ENCODE peak calls at places on chromosome 15, in seven cellular contexts. One of them, this sample, is unnamed.

GRCh38 chr15:72141171-72142084 is 23.2 kb downstream of the SENP8 start:
- DNase-seq in coronary artery: no peak
- DNase-seq in RCC 7860: no peak
- DNase-seq in uterus: no peak
- DNase-seq in IMR-90: no peak
- DNase-seq in AG08396: no peak
- DNase-seq in A549: no peak
- DNase-seq in this sample: no peak

GRCh38 chr15:40310001-40310959 is 2.5 kb upstream of the PLCB2 start:
- DNase-seq in coronary artery: no peak
- DNase-seq in RCC 7860: no peak
- DNase-seq in uterus: no peak
- DNase-seq in IMR-90: peak; percentile 33
- DNase-seq in AG08396: peak; percentile 61
- DNase-seq in A549: peak; percentile 45
- DNase-seq in this sample: peak; percentile 55

GRCh38 chr15:70196314-70197291 is 98.9 kb upstream of the TLE3 start:
- DNase-seq in coronary artery: no peak
- DNase-seq in RCC 7860: peak; percentile 89
- DNase-seq in uterus: peak; percentile 40
- DNase-seq in IMR-90: peak; percentile 88
- DNase-seq in AG08396: no peak
- DNase-seq in A549: no peak
- DNase-seq in this sample: peak; percentile 86

GRCh38 chr15:82228750-82229149 is 33.8 kb downstream of the EFL1 start:
- DNase-seq in coronary artery: no peak
- DNase-seq in RCC 7860: no peak
- DNase-seq in uterus: no peak
- DNase-seq in IMR-90: peak; percentile 36
- DNase-seq in AG08396: no peak
- DNase-seq in A549: no peak
- DNase-seq in this sample: no peak

GRCh38 chr15:93524432-93524831 is 435.4 kb upstream of the RGMA start:
- DNase-seq in coronary artery: no peak
- DNase-seq in RCC 7860: no peak
- DNase-seq in uterus: no peak
- DNase-seq in IMR-90: no peak
- DNase-seq in AG08396: no peak
- DNase-seq in A549: no peak
- DNase-seq in this sample: no peak

GRCh38 chr15:80999623-81000036 is 1.1 kb upstream of the TLNRD1 start:
- DNase-seq in coronary artery: no peak
- DNase-seq in RCC 7860: no peak
- DNase-seq in uterus: no peak
- DNase-seq in IMR-90: no peak
- DNase-seq in AG08396: no peak
- DNase-seq in A549: no peak
- DNase-seq in this sample: no peak

GRCh38 chr15:39552546-39552945 is 28.3 kb upstream of the THBS1 start:
- DNase-seq in coronary artery: no peak
- DNase-seq in RCC 7860: no peak
- DNase-seq in uterus: no peak
- DNase-seq in IMR-90: no peak
- DNase-seq in AG08396: no peak
- DNase-seq in A549: no peak
- DNase-seq in this sample: no peak

GRCh38 chr15:91473894-91474293 is 373.8 kb downstream of the SV2B start:
- DNase-seq in coronary artery: no peak
- DNase-seq in RCC 7860: no peak
- DNase-seq in uterus: no peak
- DNase-seq in IMR-90: peak; percentile 81
- DNase-seq in AG08396: no peak
- DNase-seq in A549: no peak
- DNase-seq in this sample: no peak

GRCh38 chr15:84600331-84600686 is 500 bp upstream of the ZSCAN2 start:
- DNase-seq in coronary artery: peak; percentile 89
- DNase-seq in RCC 7860: peak; percentile 57
- DNase-seq in uterus: peak; percentile 82
- DNase-seq in IMR-90: peak; percentile 83
- DNase-seq in AG08396: peak; percentile 92
- DNase-seq in A549: peak; percentile 96
- DNase-seq in this sample: peak; percentile 74

GRCh38 chr15:70140543-70141375 is 43.0 kb upstream of the TLE3 start:
- DNase-seq in coronary artery: no peak
- DNase-seq in RCC 7860: peak; percentile 61
- DNase-seq in uterus: no peak
- DNase-seq in IMR-90: peak; percentile 57
- DNase-seq in AG08396: no peak
- DNase-seq in A549: no peak
- DNase-seq in this sample: no peak

GRCh38 chr15:49741721-49742120 is 120.9 kb downstream of the DTWD1 start:
- DNase-seq in coronary artery: no peak
- DNase-seq in RCC 7860: no peak
- DNase-seq in uterus: no peak
- DNase-seq in IMR-90: no peak
- DNase-seq in AG08396: no peak
- DNase-seq in A549: no peak
- DNase-seq in this sample: no peak

GRCh38 chr15:66780172-66780972 is 78.3 kb downstream of the SMAD6 start:
- DNase-seq in coronary artery: no peak
- DNase-seq in RCC 7860: peak; percentile 89
- DNase-seq in uterus: peak; percentile 54
- DNase-seq in IMR-90: peak; percentile 93
- DNase-seq in AG08396: peak; percentile 94
- DNase-seq in A549: peak; percentile 61
- DNase-seq in this sample: no peak

GRCh38 chr15:45732544-45733130 is 97.8 kb downstream of the SQOR start:
- DNase-seq in coronary artery: no peak
- DNase-seq in RCC 7860: no peak
- DNase-seq in uterus: no peak
- DNase-seq in IMR-90: no peak
- DNase-seq in AG08396: no peak
- DNase-seq in A549: no peak
- DNase-seq in this sample: no peak

GRCh38 chr15:68364660-68365035 is 67.3 kb downstream of the ITGA11 start:
- DNase-seq in coronary artery: no peak
- DNase-seq in RCC 7860: no peak
- DNase-seq in uterus: no peak
- DNase-seq in IMR-90: no peak
- DNase-seq in AG08396: no peak
- DNase-seq in A549: no peak
- DNase-seq in this sample: no peak

GRCh38 chr15:58386641-58387040 is 45.1 kb upstream of the LIPC start:
- DNase-seq in coronary artery: no peak
- DNase-seq in RCC 7860: no peak
- DNase-seq in uterus: no peak
- DNase-seq in IMR-90: no peak
- DNase-seq in AG08396: no peak
- DNase-seq in A549: no peak
- DNase-seq in this sample: no peak

GRCh38 chr15:34583399-34584320 is at the start of gene GOLGA8B:
- DNase-seq in coronary artery: no peak
- DNase-seq in RCC 7860: peak; percentile 55
- DNase-seq in uterus: peak; percentile 51
- DNase-seq in IMR-90: peak; percentile 41
- DNase-seq in AG08396: peak; percentile 86
- DNase-seq in A549: peak; percentile 87
- DNase-seq in this sample: peak; percentile 45

GRCh38 chr15:60844431-60845174 is 365.7 kb upstream of the ICE2 start:
- DNase-seq in coronary artery: no peak
- DNase-seq in RCC 7860: no peak
- DNase-seq in uterus: no peak
- DNase-seq in IMR-90: no peak
- DNase-seq in AG08396: no peak
- DNase-seq in A549: no peak
- DNase-seq in this sample: no peak

GRCh38 chr15:33215941-33216872 is 21.7 kb upstream of the FMN1 start:
- DNase-seq in coronary artery: no peak
- DNase-seq in RCC 7860: no peak
- DNase-seq in uterus: no peak
- DNase-seq in IMR-90: peak; percentile 24
- DNase-seq in AG08396: peak; percentile 24
- DNase-seq in A549: no peak
- DNase-seq in this sample: peak; percentile 23

GRCh38 chr15:33834892-33835730 is 133.2 kb upstream of the CHRM5 start:
- DNase-seq in coronary artery: no peak
- DNase-seq in RCC 7860: no peak
- DNase-seq in uterus: no peak
- DNase-seq in IMR-90: no peak
- DNase-seq in AG08396: no peak
- DNase-seq in A549: no peak
- DNase-seq in this sample: no peak

GRCh38 chr15:92809880-92810361 is 90.2 kb upstream of the CHD2 start:
- DNase-seq in coronary artery: no peak
- DNase-seq in RCC 7860: no peak
- DNase-seq in uterus: peak; percentile 53
- DNase-seq in IMR-90: peak; percentile 68
- DNase-seq in AG08396: peak; percentile 29
- DNase-seq in A549: no peak
- DNase-seq in this sample: no peak

GRCh38 chr15:95259965-95260364 is 1028.6 kb downstream of the MCTP2 start:
- DNase-seq in coronary artery: peak; percentile 80
- DNase-seq in RCC 7860: no peak
- DNase-seq in uterus: peak; percentile 25
- DNase-seq in IMR-90: no peak
- DNase-seq in AG08396: no peak
- DNase-seq in A549: no peak
- DNase-seq in this sample: no peak

GRCh38 chr15:94494732-94495131 is 263.4 kb downstream of the MCTP2 start:
- DNase-seq in coronary artery: no peak
- DNase-seq in RCC 7860: no peak
- DNase-seq in uterus: no peak
- DNase-seq in IMR-90: no peak
- DNase-seq in AG08396: no peak
- DNase-seq in A549: no peak
- DNase-seq in this sample: no peak

GRCh38 chr15:41494190-41494921 is 682 bp downstream of the ITPKA start:
- DNase-seq in coronary artery: no peak
- DNase-seq in RCC 7860: no peak
- DNase-seq in uterus: no peak
- DNase-seq in IMR-90: no peak
- DNase-seq in AG08396: peak; percentile 31
- DNase-seq in A549: peak; percentile 17
- DNase-seq in this sample: no peak

GRCh38 chr15:95741830-95742229 is 588.7 kb upstream of the NR2F2 start:
- DNase-seq in coronary artery: no peak
- DNase-seq in RCC 7860: no peak
- DNase-seq in uterus: no peak
- DNase-seq in IMR-90: no peak
- DNase-seq in AG08396: no peak
- DNase-seq in A549: no peak
- DNase-seq in this sample: no peak

GRCh38 chr15:39585394-39585841 is 4.5 kb downstream of the THBS1 start:
- DNase-seq in coronary artery: no peak
- DNase-seq in RCC 7860: no peak
- DNase-seq in uterus: no peak
- DNase-seq in IMR-90: peak; percentile 46
- DNase-seq in AG08396: no peak
- DNase-seq in A549: no peak
- DNase-seq in this sample: no peak

GRCh38 chr15:74337146-74337545 is 30.3 kb downstream of the CYP11A1 start:
- DNase-seq in coronary artery: no peak
- DNase-seq in RCC 7860: no peak
- DNase-seq in uterus: no peak
- DNase-seq in IMR-90: no peak
- DNase-seq in AG08396: no peak
- DNase-seq in A549: no peak
- DNase-seq in this sample: no peak